ENCODE peak calls at places on chromosomes 16 and 17, in six cellular contexts. P is IMR-90, G is neuronal stem cell, L is H1, E is mesendoderm, W is H9. M is an unnamed sample.

GRCh38 chr17:78484300-78485159 is 92.7 kb downstream of the DNAH17 start:
- DNase-seq in P (no peak), G (peak), L (no peak), E (peak), W (peak), M (peak)

GRCh38 chr17:75738218-75738802 is 17.1 kb downstream of the ITGB4 start:
- DNase-seq in P (peak), G (no peak), L (no peak), E (no peak), W (no peak), M (no peak)

GRCh38 chr16:9091867-9092281 is 430 bp downstream of the HAPSTR1 start:
- DNase-seq in P (no peak), G (peak), L (no peak), E (peak), W (no peak), M (peak)

GRCh38 chr16:47258874-47259461 is 115.2 kb upstream of the NETO2 start:
- DNase-seq in P (peak), G (no peak), L (no peak), E (peak), W (peak), M (peak)

GRCh38 chr17:66538776-66539175 is 236.4 kb downstream of the PRKCA start:
- DNase-seq in P (no peak), G (no peak), L (no peak), E (no peak), W (no peak), M (no peak)

GRCh38 chr17:58172369-58173071 is 5.7 kb downstream of the OR4D2 start:
- DNase-seq in P (peak), G (peak), L (no peak), E (peak), W (peak), M (peak)

GRCh38 chr16:66549284-66550131 is at the start of gene TK2:
- DNase-seq in P (peak), G (peak), L (no peak), E (peak), W (peak), M (peak)

GRCh38 chr16:4115209-4115940 is 867 bp downstream of the ADCY9 start:
- DNase-seq in P (peak), G (peak), L (no peak), E (peak), W (peak), M (peak)

GRCh38 chr17:34740936-34741515 is 161.6 kb downstream of the TMEM132E start:
- DNase-seq in P (no peak), G (no peak), L (no peak), E (no peak), W (peak), M (no peak)

GRCh38 chr17:5788266-5788900 is 204.1 kb upstream of the NLRP1 start:
- DNase-seq in P (peak), G (no peak), L (no peak), E (peak), W (no peak), M (peak)

GRCh38 chr16:22320572-22321339 is 23.5 kb downstream of the POLR3E start:
- DNase-seq in P (no peak), G (no peak), L (no peak), E (no peak), W (no peak), M (no peak)
- H3K4me2 ChIP-seq in P (no peak), G (no peak), L (no peak), E (no peak), W (no peak), M (no peak)

DNA sequence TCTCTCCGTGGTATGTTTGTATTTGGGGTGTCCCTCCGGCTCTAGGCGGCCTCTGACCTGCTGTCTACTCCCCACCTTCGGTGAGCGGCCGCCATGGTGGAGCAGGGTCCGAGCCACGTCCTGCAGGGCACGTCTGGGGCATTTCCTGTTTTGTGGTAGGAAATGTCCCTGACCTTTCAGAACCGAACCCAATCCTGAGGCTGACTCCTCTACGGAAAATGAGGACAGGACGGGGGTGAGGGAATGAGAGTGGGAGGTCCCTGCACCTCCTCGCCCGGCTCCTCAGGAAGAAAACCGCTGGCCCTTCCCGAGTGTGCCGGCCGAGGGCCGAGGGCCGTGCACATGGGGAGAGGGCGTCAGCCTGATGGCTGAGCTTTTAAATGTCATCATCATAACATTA is 45.8 kb downstream of the WDR45B start:
- DNase-seq in P (no peak), G (no peak), L (no peak), E (peak), W (no peak), M (no peak)
- H2BK15ac ChIP-seq in P (no peak), G (no peak), L (no peak), E (no peak), W (no peak), M (no peak)

GRCh38 chr16:85514601-85515318 is 98.4 kb upstream of the GSE1 start:
- DNase-seq in P (peak), G (peak), L (no peak), E (peak), W (no peak), M (peak)
- H3K4me2 ChIP-seq in P (peak), G (no peak), L (no peak), E (no peak), W (no peak), M (peak)

DNA sequence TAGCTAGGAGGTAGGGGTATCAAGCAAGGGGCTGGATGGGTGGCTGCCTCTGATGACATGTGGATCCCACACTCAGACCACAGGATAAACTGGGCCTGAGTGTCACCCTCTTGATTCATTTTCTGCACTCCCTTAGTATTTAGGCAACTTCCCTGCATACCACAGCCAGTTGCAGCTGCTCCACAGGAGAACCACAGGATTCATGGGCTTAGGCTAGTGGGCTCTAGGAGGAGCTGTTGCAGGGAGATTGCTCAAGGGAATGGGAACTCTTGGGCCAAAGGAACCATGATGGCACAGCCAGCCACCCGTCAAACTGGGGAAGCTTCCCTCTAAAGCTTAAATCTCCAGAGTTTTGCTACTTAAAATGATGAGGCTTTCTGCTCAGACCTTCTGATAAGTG is 269.7 kb upstream of the ASIC2 start:
- DNase-seq in P (no peak), G (no peak), L (no peak), E (peak), W (peak), M (no peak)
- H2BK15ac ChIP-seq in P (no peak), G (no peak), L (no peak), E (no peak), W (no peak), M (no peak)

GRCh38 chr16:86581458-86581857 is 3.1 kb downstream of the FOXL1 start:
- DNase-seq in P (peak), G (no peak), L (no peak), E (no peak), W (no peak), M (peak)
- H3K4me2 ChIP-seq in P (peak), G (no peak), L (no peak), E (no peak), W (no peak), M (no peak)

GRCh38 chr16:27439273-27440018 is 37.5 kb downstream of the IL21R start:
- DNase-seq in P (no peak), G (no peak), L (no peak), E (no peak), W (no peak), M (no peak)
- H2BK15ac ChIP-seq in P (no peak), G (no peak), L (peak), E (no peak), W (no peak), M (no peak)

GRCh38 chr17:17416007-17416399 is 60.8 kb upstream of the MED9 start:
- DNase-seq in P (peak), G (peak), L (no peak), E (peak), W (peak), M (peak)

GRCh38 chr17:17413821-17414220 is 63.0 kb upstream of the MED9 start:
- DNase-seq in P (no peak), G (no peak), L (no peak), E (no peak), W (no peak), M (no peak)

GRCh38 chr17:17413215-17413792 is 63.5 kb upstream of the MED9 start:
- DNase-seq in P (no peak), G (no peak), L (no peak), E (no peak), W (no peak), M (no peak)

GRCh38 chr17:17415006-17415405 is 61.8 kb upstream of the MED9 start:
- DNase-seq in P (peak), G (no peak), L (no peak), E (no peak), W (no peak), M (no peak)

GRCh38 chr17:17414316-17414937 is 62.4 kb upstream of the MED9 start:
- DNase-seq in P (peak), G (no peak), L (no peak), E (no peak), W (no peak), M (no peak)
- H3K4me2 ChIP-seq in P (peak), G (no peak), L (no peak), E (no peak), W (no peak), M (no peak)

GRCh38 chr17:74101527-74101926 is 102.0 kb upstream of the RPL38 start:
- DNase-seq in P (no peak), G (no peak), L (no peak), E (no peak), W (no peak), M (no peak)

GRCh38 chr17:74099441-74100340 is 103.8 kb upstream of the RPL38 start:
- DNase-seq in P (no peak), G (no peak), L (no peak), E (no peak), W (no peak), M (no peak)

GRCh38 chr17:74096456-74096855 is 107.0 kb upstream of the RPL38 start:
- DNase-seq in P (no peak), G (no peak), L (no peak), E (no peak), W (no peak), M (no peak)

GRCh38 chr17:74097461-74098131 is 105.9 kb upstream of the RPL38 start:
- DNase-seq in P (no peak), G (no peak), L (no peak), E (no peak), W (no peak), M (no peak)

DNA sequence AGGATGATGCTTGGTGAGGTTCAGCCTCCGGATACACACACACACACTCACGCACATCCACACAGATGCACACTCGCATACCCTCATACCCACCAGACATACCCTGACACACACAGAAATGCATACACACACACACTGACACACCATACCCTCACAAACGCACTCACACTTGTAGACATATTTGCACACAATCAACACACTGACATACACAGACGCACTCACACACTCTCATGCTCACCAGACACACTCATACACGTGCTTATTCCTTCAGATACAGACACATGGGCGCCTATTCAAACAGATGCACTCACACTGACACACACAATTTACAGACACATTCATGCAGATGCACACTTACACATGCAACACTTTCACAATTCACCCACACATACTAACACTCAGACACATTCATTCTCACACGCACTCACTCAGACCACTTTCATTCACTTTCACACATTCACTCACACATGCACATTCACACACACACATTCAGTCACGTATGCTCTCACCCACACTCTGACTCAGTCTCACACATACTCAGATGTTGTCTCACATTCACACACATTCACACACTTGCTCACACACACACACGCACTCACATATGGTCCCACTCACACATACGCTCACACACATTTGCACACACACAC is 105.0 kb upstream of the RPL38 start:
- DNase-seq in P (no peak), G (no peak), L (no peak), E (no peak), W (no peak), M (no peak)
- H2BK15ac ChIP-seq in P (no peak), G (no peak), L (no peak), E (no peak), W (no peak), M (no peak)

M was measured in mesenchymal stem cell.